ENCODE peak calls at places on chromosomes 2 and 18, in six cellular contexts. U is body of pancreas; Z is activated CD4-positive, alpha-beta T cell treated with anti-CD3 and anti-CD28 coated beads, Interleukin-2, amount 50 U/mL, for 48 hours; E is NCI-H187; Q is NCI-H1092 treated with DMSO at 0.1 percent for 48 hours; A is AG09309. S is an unnamed sample.

GRCh38 chr2:238231251-238231793 is 8.5 kb downstream of the HES6 start:
- DNase-seq in U (peak; percentile 89), Z (peak; percentile 73), E (no peak), Q (no peak), A (no peak), S (peak; percentile 68)

GRCh38 chr2:165010556-165010955 is 55.2 kb upstream of the SLC38A11 start:
- DNase-seq in U (no peak), Z (no peak), E (no peak), Q (no peak), A (no peak), S (no peak)

GRCh38 chr2:21118302-21118920 is 5.4 kb upstream of the TDRD15 start:
- DNase-seq in U (peak; percentile 26), Z (peak; percentile 5), E (no peak), Q (peak; percentile 6), A (no peak), S (no peak)

GRCh38 chr18:59293317-59293716 is 20.1 kb upstream of the RAX start:
- DNase-seq in U (no peak), Z (no peak), E (no peak), Q (no peak), A (no peak), S (no peak)

GRCh38 chr2:217838409-217838831 is 164.4 kb downstream of the TNS1 start:
- DNase-seq in U (no peak), Z (no peak), E (no peak), Q (no peak), A (no peak), S (no peak)

GRCh38 chr2:13433954-13434353 is 717.2 kb downstream of the TRIB2 start:
- DNase-seq in U (no peak), Z (no peak), E (no peak), Q (no peak), A (no peak), S (no peak)

GRCh38 chr2:62042944-62043343 is 137.5 kb downstream of the COMMD1 start:
- DNase-seq in U (no peak), Z (no peak), E (no peak), Q (no peak), A (no peak), S (no peak)

GRCh38 chr2:205716126-205716525 is 33.8 kb downstream of the NRP2 start:
- DNase-seq in U (peak; percentile 49), Z (no peak), E (no peak), Q (no peak), A (no peak), S (no peak)

GRCh38 chr2:113011108-113011507 is 5.8 kb downstream of the IL36A start:
- DNase-seq in U (no peak), Z (no peak), E (no peak), Q (no peak), A (no peak), S (no peak)

GRCh38 chr2:15311926-15312325 is 249.2 kb downstream of the NBAS start:
- DNase-seq in U (no peak), Z (no peak), E (no peak), Q (no peak), A (no peak), S (no peak)

S was measured in stimulated activated naive CD8-positive, alpha-beta T cell treated with anti-CD3 and anti-CD28 coated beads, Interleukin-15, amount 100 ng/mL, for 72 hours.